ENCODE peak calls at places on chromosomes 16 and 17, in nine cellular contexts. One of them, this sample, is unnamed.

GRCh38 chr16:89707695-89708094 is 6.2 kb upstream of the SPATA2L start:
- DNase-seq in PC-9: no peak
- DNase-seq in SJSA1: no peak
- DNase-seq in HCT116: no peak
- DNase-seq in heart right ventricle: no peak
- DNase-seq in mammary epithelial cell: no peak
- DNase-seq in CD8-positive, alpha-beta T cell: no peak
- DNase-seq in DND-41: no peak
- DNase-seq in IMR-90: no peak
- DNase-seq in this sample: no peak

GRCh38 chr17:1455748-1456599 is at the start of gene CRK:
- DNase-seq in PC-9: peak; percentile 84
- DNase-seq in SJSA1: peak; percentile 96
- DNase-seq in HCT116: peak; percentile 85
- DNase-seq in heart right ventricle: peak; percentile 99
- DNase-seq in mammary epithelial cell: peak; percentile 94
- DNase-seq in CD8-positive, alpha-beta T cell: peak; percentile 99
- DNase-seq in DND-41: peak; percentile 97
- DNase-seq in IMR-90: peak; percentile 93
- DNase-seq in this sample: peak; percentile 73

GRCh38 chr17:28345420-28346198 is 10.0 kb downstream of the TNFAIP1 start:
- DNase-seq in PC-9: peak; percentile 59
- DNase-seq in SJSA1: no peak
- DNase-seq in HCT116: no peak
- DNase-seq in heart right ventricle: no peak
- DNase-seq in mammary epithelial cell: no peak
- DNase-seq in CD8-positive, alpha-beta T cell: no peak
- DNase-seq in DND-41: no peak
- DNase-seq in IMR-90: no peak
- DNase-seq in this sample: no peak

GRCh38 chr17:49471089-49471683 is 23.9 kb upstream of the NGFR start:
- DNase-seq in PC-9: no peak
- DNase-seq in SJSA1: no peak
- DNase-seq in HCT116: no peak
- DNase-seq in heart right ventricle: peak; percentile 46
- DNase-seq in mammary epithelial cell: no peak
- DNase-seq in CD8-positive, alpha-beta T cell: no peak
- DNase-seq in DND-41: no peak
- DNase-seq in IMR-90: no peak
- DNase-seq in this sample: no peak

GRCh38 chr17:50209472-50210248 is 8.2 kb upstream of the COL1A1 start:
- DNase-seq in PC-9: no peak
- DNase-seq in SJSA1: peak; percentile 100
- DNase-seq in HCT116: no peak
- DNase-seq in heart right ventricle: peak; percentile 89
- DNase-seq in mammary epithelial cell: no peak
- DNase-seq in CD8-positive, alpha-beta T cell: no peak
- DNase-seq in DND-41: no peak
- DNase-seq in IMR-90: peak; percentile 100
- DNase-seq in this sample: no peak

GRCh38 chr17:50636145-50636803 is 1.6 kb downstream of the ABCC3 start:
- DNase-seq in PC-9: peak; percentile 49
- DNase-seq in SJSA1: no peak
- DNase-seq in HCT116: no peak
- DNase-seq in heart right ventricle: no peak
- DNase-seq in mammary epithelial cell: no peak
- DNase-seq in CD8-positive, alpha-beta T cell: no peak
- DNase-seq in DND-41: no peak
- DNase-seq in IMR-90: no peak
- DNase-seq in this sample: no peak

GRCh38 chr17:41891135-41892065 is 26.2 kb upstream of the KLHL11 start:
- DNase-seq in PC-9: no peak
- DNase-seq in SJSA1: peak; percentile 56
- DNase-seq in HCT116: no peak
- DNase-seq in heart right ventricle: no peak
- DNase-seq in mammary epithelial cell: no peak
- DNase-seq in CD8-positive, alpha-beta T cell: no peak
- DNase-seq in DND-41: no peak
- DNase-seq in IMR-90: no peak
- DNase-seq in this sample: no peak

GRCh38 chr17:7260601-7261376 is 1.5 kb downstream of the CLDN7 start:
- DNase-seq in PC-9: peak; percentile 74
- DNase-seq in SJSA1: no peak
- DNase-seq in HCT116: no peak
- DNase-seq in heart right ventricle: no peak
- DNase-seq in mammary epithelial cell: no peak
- DNase-seq in CD8-positive, alpha-beta T cell: peak; percentile 47
- DNase-seq in DND-41: no peak
- DNase-seq in IMR-90: no peak
- DNase-seq in this sample: no peak

GRCh38 chr16:72937360-72937759 is 110.6 kb downstream of the ZFHX3 start:
- DNase-seq in PC-9: no peak
- DNase-seq in SJSA1: no peak
- DNase-seq in HCT116: no peak
- DNase-seq in heart right ventricle: no peak
- DNase-seq in mammary epithelial cell: no peak
- DNase-seq in CD8-positive, alpha-beta T cell: no peak
- DNase-seq in DND-41: no peak
- DNase-seq in IMR-90: no peak
- DNase-seq in this sample: no peak

GRCh38 chr17:58329035-58329807 is 626 bp upstream of the TSPOAP1 start:
- DNase-seq in PC-9: no peak
- DNase-seq in SJSA1: no peak
- DNase-seq in HCT116: no peak
- DNase-seq in heart right ventricle: no peak
- DNase-seq in mammary epithelial cell: no peak
- DNase-seq in CD8-positive, alpha-beta T cell: peak; percentile 78
- DNase-seq in DND-41: peak; percentile 93
- DNase-seq in IMR-90: no peak
- DNase-seq in this sample: peak; percentile 98

GRCh38 chr17:46758614-46759013 is 59.9 kb downstream of the WNT3 start:
- DNase-seq in PC-9: peak; percentile 92
- DNase-seq in SJSA1: no peak
- DNase-seq in HCT116: no peak
- DNase-seq in heart right ventricle: no peak
- DNase-seq in mammary epithelial cell: no peak
- DNase-seq in CD8-positive, alpha-beta T cell: no peak
- DNase-seq in DND-41: no peak
- DNase-seq in IMR-90: peak; percentile 34
- DNase-seq in this sample: no peak

DNA sequence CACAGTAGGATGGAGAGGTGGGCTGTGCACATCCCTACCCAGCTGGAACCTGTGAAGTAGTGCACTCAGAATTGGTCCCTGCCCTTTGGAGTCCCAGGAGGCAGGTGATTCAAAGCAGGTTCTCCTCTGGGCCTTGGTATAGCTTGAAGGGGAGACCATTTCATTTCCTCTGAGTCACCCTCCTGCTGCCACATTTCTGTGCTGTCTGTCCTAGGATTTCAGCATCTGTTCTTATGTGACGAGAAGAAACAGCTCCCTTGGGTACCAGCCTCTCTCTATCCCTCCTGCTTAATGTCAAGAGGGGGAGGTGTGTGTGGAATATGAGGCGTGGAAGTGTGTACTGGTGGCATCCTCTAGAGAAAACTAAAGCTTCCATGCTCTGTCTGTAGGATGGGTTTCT is 5.0 kb upstream of the NFE2L1 start:
- DNase-seq in PC-9: no peak
- DNase-seq in SJSA1: no peak
- DNase-seq in HCT116: no peak
- DNase-seq in heart right ventricle: no peak
- DNase-seq in mammary epithelial cell: peak; percentile 45
- DNase-seq in CD8-positive, alpha-beta T cell: no peak
- DNase-seq in DND-41: no peak
- DNase-seq in IMR-90: no peak
- DNase-seq in this sample: no peak
- H3K27me3 ChIP-seq in PC-9: peaks cover 15% of the 10 kb centered on the region
- H3K27me3 ChIP-seq in SJSA1: no peaks in the 10 kb centered on the region
- H3K27me3 ChIP-seq in HCT116: no peaks in the 10 kb centered on the region
- H3K27me3 ChIP-seq in heart right ventricle: no peaks in the 10 kb centered on the region
- H3K27me3 ChIP-seq in mammary epithelial cell: no peaks in the 10 kb centered on the region
- H3K27me3 ChIP-seq in CD8-positive, alpha-beta T cell: no peaks in the 10 kb centered on the region
- H3K27me3 ChIP-seq in DND-41: peaks cover 9% of the 10 kb centered on the region
- H3K27me3 ChIP-seq in IMR-90: no peaks in the 10 kb centered on the region
- H3K27me3 ChIP-seq in this sample: peaks cover 5% of the 10 kb centered on the region

DNA sequence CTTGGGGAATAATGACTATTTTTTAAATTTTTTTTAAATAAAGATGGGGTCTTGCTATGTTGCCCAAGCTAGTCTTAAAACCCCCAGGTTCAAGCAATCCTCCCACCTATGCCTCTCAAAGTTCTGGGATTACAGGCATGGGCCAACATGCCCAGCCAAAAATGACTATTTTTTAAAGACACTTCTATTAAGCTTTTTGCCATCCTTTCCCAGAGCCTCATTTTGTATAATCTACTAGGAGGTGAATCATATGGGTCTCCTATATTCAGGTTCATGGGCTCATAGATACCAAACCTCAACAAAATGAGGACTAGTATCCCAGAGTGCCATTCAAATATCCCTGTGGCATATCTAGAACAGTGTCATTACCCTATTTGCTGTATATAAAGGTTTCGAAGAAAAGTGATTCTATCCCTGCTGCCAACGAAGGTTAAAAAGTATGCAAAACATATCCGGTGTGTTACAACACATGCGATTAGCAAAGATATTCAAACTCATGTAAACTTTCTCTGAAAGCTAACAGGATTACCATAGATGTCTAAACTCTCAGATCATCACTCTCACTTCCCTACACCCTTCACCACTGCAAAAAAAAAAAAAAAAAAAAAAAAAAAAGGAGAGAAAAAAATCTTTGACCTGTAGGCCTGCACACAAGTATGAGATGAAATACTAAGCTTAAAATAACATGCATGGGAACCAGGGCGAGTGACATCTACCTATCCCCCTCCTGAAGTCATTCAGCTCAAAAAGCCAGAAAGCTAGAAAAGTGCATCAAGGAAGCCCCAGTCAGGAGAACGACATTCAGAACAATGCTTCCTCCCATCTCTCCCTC is 23.5 kb downstream of the XPO6 start:
- DNase-seq in PC-9: no peak
- DNase-seq in SJSA1: no peak
- DNase-seq in HCT116: no peak
- DNase-seq in heart right ventricle: no peak
- DNase-seq in mammary epithelial cell: no peak
- DNase-seq in CD8-positive, alpha-beta T cell: no peak
- DNase-seq in DND-41: no peak
- DNase-seq in IMR-90: peak; percentile 89
- DNase-seq in this sample: peak; percentile 57
- H3K27ac ChIP-seq in PC-9: no peak overlapping the region
- H3K27ac ChIP-seq in SJSA1: peak overlapping the region; percentile 47
- H3K27ac ChIP-seq in HCT116: no peak overlapping the region
- H3K27ac ChIP-seq in heart right ventricle: no peak overlapping the region
- H3K27ac ChIP-seq in mammary epithelial cell: no peak overlapping the region
- H3K27ac ChIP-seq in CD8-positive, alpha-beta T cell: peak overlapping the region; percentile 26
- H3K27ac ChIP-seq in DND-41: no peak overlapping the region
- H3K27ac ChIP-seq in IMR-90: peak overlapping the region; percentile 98
- H3K27ac ChIP-seq in this sample: no peak overlapping the region

DNA sequence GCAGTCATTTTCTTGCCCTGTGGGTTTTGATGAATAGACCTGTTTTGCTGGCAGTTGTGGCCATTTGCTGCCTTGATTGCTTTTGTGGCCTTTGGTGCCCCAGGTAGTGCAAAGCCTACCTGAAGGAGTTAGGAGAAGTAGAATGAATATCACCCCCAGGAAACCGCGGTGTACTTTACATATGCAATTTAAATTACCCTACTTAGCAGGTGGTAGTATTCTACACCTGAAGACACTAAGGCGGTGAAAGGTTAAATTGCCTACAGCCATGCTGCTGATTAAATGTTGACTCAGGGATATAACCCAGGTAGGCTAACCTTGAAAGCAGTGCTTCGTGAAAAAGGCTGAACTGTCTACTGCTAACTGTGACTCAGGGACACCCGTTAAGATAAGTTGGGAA is 27.2 kb upstream of the WWOX start:
- DNase-seq in PC-9: no peak
- DNase-seq in SJSA1: no peak
- DNase-seq in HCT116: no peak
- DNase-seq in heart right ventricle: no peak
- DNase-seq in mammary epithelial cell: no peak
- DNase-seq in CD8-positive, alpha-beta T cell: no peak
- DNase-seq in DND-41: no peak
- DNase-seq in IMR-90: no peak
- DNase-seq in this sample: no peak
- H3K27me3 ChIP-seq in PC-9: peaks cover 71% of the 10 kb centered on the region
- H3K27me3 ChIP-seq in SJSA1: no peaks in the 10 kb centered on the region
- H3K27me3 ChIP-seq in HCT116: peaks cover 10% of the 10 kb centered on the region
- H3K27me3 ChIP-seq in heart right ventricle: peaks cover 7% of the 10 kb centered on the region
- H3K27me3 ChIP-seq in mammary epithelial cell: no peaks in the 10 kb centered on the region
- H3K27me3 ChIP-seq in CD8-positive, alpha-beta T cell: no peaks in the 10 kb centered on the region
- H3K27me3 ChIP-seq in DND-41: no peaks in the 10 kb centered on the region
- H3K27me3 ChIP-seq in IMR-90: no peaks in the 10 kb centered on the region
- H3K27me3 ChIP-seq in this sample: no peaks in the 10 kb centered on the region

GRCh38 chr17:61204456-61204855 is 195.2 kb upstream of the TBX2 start:
- DNase-seq in PC-9: no peak
- DNase-seq in SJSA1: no peak
- DNase-seq in HCT116: no peak
- DNase-seq in heart right ventricle: no peak
- DNase-seq in mammary epithelial cell: no peak
- DNase-seq in CD8-positive, alpha-beta T cell: no peak
- DNase-seq in DND-41: no peak
- DNase-seq in IMR-90: no peak
- DNase-seq in this sample: no peak

GRCh38 chr17:61206922-61207321 is 192.7 kb upstream of the TBX2 start:
- DNase-seq in PC-9: no peak
- DNase-seq in SJSA1: no peak
- DNase-seq in HCT116: no peak
- DNase-seq in heart right ventricle: no peak
- DNase-seq in mammary epithelial cell: no peak
- DNase-seq in CD8-positive, alpha-beta T cell: no peak
- DNase-seq in DND-41: no peak
- DNase-seq in IMR-90: no peak
- DNase-seq in this sample: no peak

GRCh38 chr17:61205931-61206330 is 193.7 kb upstream of the TBX2 start:
- DNase-seq in PC-9: no peak
- DNase-seq in SJSA1: no peak
- DNase-seq in HCT116: no peak
- DNase-seq in heart right ventricle: no peak
- DNase-seq in mammary epithelial cell: no peak
- DNase-seq in CD8-positive, alpha-beta T cell: no peak
- DNase-seq in DND-41: no peak
- DNase-seq in IMR-90: peak; percentile 31
- DNase-seq in this sample: no peak

GRCh38 chr17:61203765-61204164 is 195.9 kb upstream of the TBX2 start:
- DNase-seq in PC-9: no peak
- DNase-seq in SJSA1: no peak
- DNase-seq in HCT116: no peak
- DNase-seq in heart right ventricle: no peak
- DNase-seq in mammary epithelial cell: no peak
- DNase-seq in CD8-positive, alpha-beta T cell: no peak
- DNase-seq in DND-41: no peak
- DNase-seq in IMR-90: no peak
- DNase-seq in this sample: no peak

DNA sequence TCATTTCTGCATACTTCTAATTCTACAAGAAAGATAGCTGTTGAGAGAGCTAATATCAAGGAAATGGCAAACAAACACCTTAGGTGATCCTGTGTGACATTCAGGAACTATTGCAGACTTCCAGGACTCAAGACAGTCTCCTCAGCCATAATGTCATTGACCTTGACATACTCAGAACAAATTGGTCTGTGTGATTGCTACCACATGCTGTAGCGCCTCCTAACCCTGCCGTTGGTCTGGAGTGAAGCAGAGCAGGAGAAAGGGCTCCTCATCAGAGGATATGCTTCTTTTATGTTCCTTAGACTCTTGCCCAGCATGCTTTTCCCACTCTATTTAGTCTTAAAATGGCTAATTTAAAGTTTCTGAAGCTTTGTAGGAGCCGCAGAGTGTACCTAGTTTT is 194.2 kb upstream of the TBX2 start:
- DNase-seq in PC-9: no peak
- DNase-seq in SJSA1: no peak
- DNase-seq in HCT116: no peak
- DNase-seq in heart right ventricle: no peak
- DNase-seq in mammary epithelial cell: no peak
- DNase-seq in CD8-positive, alpha-beta T cell: no peak
- DNase-seq in DND-41: no peak
- DNase-seq in IMR-90: no peak
- DNase-seq in this sample: no peak
- H3K27ac ChIP-seq in PC-9: no peak overlapping the region
- H3K27ac ChIP-seq in SJSA1: no peak overlapping the region
- H3K27ac ChIP-seq in HCT116: no peak overlapping the region
- H3K27ac ChIP-seq in heart right ventricle: peak overlapping the region; percentile 51
- H3K27ac ChIP-seq in mammary epithelial cell: no peak overlapping the region
- H3K27ac ChIP-seq in CD8-positive, alpha-beta T cell: no peak overlapping the region
- H3K27ac ChIP-seq in DND-41: no peak overlapping the region
- H3K27ac ChIP-seq in IMR-90: peak overlapping the region; percentile 27
- H3K27ac ChIP-seq in this sample: no peak overlapping the region